ENCODE peak calls at places on chromosomes 5 and 9, in nine cellular contexts. H, G, X, O, E, L, A, M and K are unnamed samples.

GRCh38 chr5:138952962-138953361 is 77.8 kb upstream of the LRRTM2 start:
- DNase-seq in H (no peak), G (no peak), X (no peak), O (no peak), E (no peak), L (no peak), A (no peak), M (peak), K (no peak)

GRCh38 chr5:154788212-154788611 is 33.0 kb downstream of the LARP1 start:
- DNase-seq in H (no peak), G (no peak), X (no peak), O (no peak), E (no peak), L (no peak), A (no peak), M (no peak), K (no peak)

GRCh38 chr5:53011233-53011632 is 22.1 kb downstream of the ITGA2 start:
- DNase-seq in H (no peak), G (no peak), X (no peak), O (no peak), E (no peak), L (no peak), A (no peak), M (no peak), K (no peak)

GRCh38 chr5:132183723-132184122 is 43.9 kb downstream of the P4HA2 start:
- DNase-seq in H (no peak), G (no peak), X (no peak), O (no peak), E (no peak), L (no peak), A (no peak), M (peak), K (no peak)

GRCh38 chr5:172985596-172985995 is 2.0 kb downstream of the ATP6V0E1 start:
- DNase-seq in H (no peak), G (no peak), X (no peak), O (no peak), E (no peak), L (peak), A (no peak), M (no peak), K (no peak)

GRCh38 chr9:86632537-86632936 is 278.3 kb upstream of the TUT7 start:
- DNase-seq in H (no peak), G (no peak), X (no peak), O (no peak), E (no peak), L (no peak), A (no peak), M (no peak), K (no peak)

GRCh38 chr5:157870837-157871834 is 12.2 kb upstream of the CLINT1 start:
- DNase-seq in H (no peak), G (no peak), X (no peak), O (no peak), E (peak), L (no peak), A (no peak), M (no peak), K (no peak)

GRCh38 chr5:52922384-52922783 is 66.8 kb upstream of the ITGA2 start:
- DNase-seq in H (no peak), G (no peak), X (no peak), O (no peak), E (peak), L (no peak), A (no peak), M (peak), K (peak)

GRCh38 chr5:158670199-158670598 is 429.5 kb downstream of the EBF1 start:
- DNase-seq in H (no peak), G (no peak), X (no peak), O (no peak), E (no peak), L (no peak), A (no peak), M (no peak), K (no peak)

GRCh38 chr9:87586731-87587355 is 89.2 kb downstream of the DAPK1 start:
- DNase-seq in H (no peak), G (no peak), X (no peak), O (no peak), E (no peak), L (no peak), A (no peak), M (no peak), K (no peak)

GRCh38 chr5:147303251-147303650 is 68.4 kb downstream of the STK32A start:
- DNase-seq in H (no peak), G (no peak), X (no peak), O (no peak), E (no peak), L (no peak), A (no peak), M (no peak), K (no peak)